ENCODE peak calls at places on chromosomes 7 and 10, in nine cellular contexts. One of them, this sample, is unnamed.

GRCh38 chr7:117281562-117281961 is 41.3 kb downstream of the WNT2 start:
- DNase-seq in astrocyte of the spinal cord: no peak
- DNase-seq in AG04449: no peak
- DNase-seq in osteocyte: no peak
- DNase-seq in stomach: no peak
- DNase-seq in suprapubic skin: no peak
- DNase-seq in colonic mucosa: no peak
- DNase-seq in cardiac muscle cell: peak; percentile 15
- DNase-seq in MCF 10A: peak; percentile 66
- DNase-seq in this sample: no peak

GRCh38 chr7:159012353-159013069 is 132.2 kb downstream of the VIPR2 start:
- DNase-seq in astrocyte of the spinal cord: no peak
- DNase-seq in AG04449: no peak
- DNase-seq in osteocyte: no peak
- DNase-seq in stomach: peak; percentile 88
- DNase-seq in suprapubic skin: no peak
- DNase-seq in colonic mucosa: peak; percentile 56
- DNase-seq in cardiac muscle cell: no peak
- DNase-seq in MCF 10A: peak; percentile 63
- DNase-seq in this sample: no peak

GRCh38 chr10:22321156-22321711 is 335 bp downstream of the BMI1 start:
- DNase-seq in astrocyte of the spinal cord: peak; percentile 81
- DNase-seq in AG04449: no peak
- DNase-seq in osteocyte: peak; percentile 91
- DNase-seq in stomach: peak; percentile 57
- DNase-seq in suprapubic skin: peak; percentile 89
- DNase-seq in colonic mucosa: no peak
- DNase-seq in cardiac muscle cell: peak; percentile 88
- DNase-seq in MCF 10A: peak; percentile 66
- DNase-seq in this sample: peak; percentile 83

GRCh38 chr7:6163402-6163801 is 109.0 kb downstream of the CYTH3 start:
- DNase-seq in astrocyte of the spinal cord: no peak
- DNase-seq in AG04449: no peak
- DNase-seq in osteocyte: no peak
- DNase-seq in stomach: no peak
- DNase-seq in suprapubic skin: no peak
- DNase-seq in colonic mucosa: no peak
- DNase-seq in cardiac muscle cell: no peak
- DNase-seq in MCF 10A: no peak
- DNase-seq in this sample: peak; percentile 61

GRCh38 chr10:36766921-36767320 is 358.5 kb upstream of the ANKRD30A start:
- DNase-seq in astrocyte of the spinal cord: no peak
- DNase-seq in AG04449: no peak
- DNase-seq in osteocyte: no peak
- DNase-seq in stomach: no peak
- DNase-seq in suprapubic skin: no peak
- DNase-seq in colonic mucosa: no peak
- DNase-seq in cardiac muscle cell: no peak
- DNase-seq in MCF 10A: no peak
- DNase-seq in this sample: no peak

GRCh38 chr7:43537765-43538403 is 45.0 kb upstream of the STK17A start:
- DNase-seq in astrocyte of the spinal cord: peak; percentile 29
- DNase-seq in AG04449: no peak
- DNase-seq in osteocyte: no peak
- DNase-seq in stomach: no peak
- DNase-seq in suprapubic skin: no peak
- DNase-seq in colonic mucosa: no peak
- DNase-seq in cardiac muscle cell: peak; percentile 65
- DNase-seq in MCF 10A: no peak
- DNase-seq in this sample: no peak

GRCh38 chr10:128863823-128864405 is 603.1 kb upstream of the MGMT start:
- DNase-seq in astrocyte of the spinal cord: no peak
- DNase-seq in AG04449: no peak
- DNase-seq in osteocyte: peak; percentile 77
- DNase-seq in stomach: no peak
- DNase-seq in suprapubic skin: peak; percentile 62
- DNase-seq in colonic mucosa: no peak
- DNase-seq in cardiac muscle cell: no peak
- DNase-seq in MCF 10A: no peak
- DNase-seq in this sample: no peak

GRCh38 chr7:9149499-9150082 is 716.2 kb downstream of the NXPH1 start:
- DNase-seq in astrocyte of the spinal cord: peak; percentile 5
- DNase-seq in AG04449: no peak
- DNase-seq in osteocyte: no peak
- DNase-seq in stomach: no peak
- DNase-seq in suprapubic skin: no peak
- DNase-seq in colonic mucosa: no peak
- DNase-seq in cardiac muscle cell: no peak
- DNase-seq in MCF 10A: peak; percentile 51
- DNase-seq in this sample: no peak

GRCh38 chr7:100604078-100604975 is 2.2 kb downstream of the PCOLCE start:
- DNase-seq in astrocyte of the spinal cord: peak; percentile 84
- DNase-seq in AG04449: no peak
- DNase-seq in osteocyte: peak; percentile 90
- DNase-seq in stomach: peak; percentile 79
- DNase-seq in suprapubic skin: no peak
- DNase-seq in colonic mucosa: peak; percentile 77
- DNase-seq in cardiac muscle cell: peak; percentile 81
- DNase-seq in MCF 10A: peak; percentile 55
- DNase-seq in this sample: no peak

GRCh38 chr10:132528064-132528800 is 9.4 kb upstream of the INPP5A start:
- DNase-seq in astrocyte of the spinal cord: no peak
- DNase-seq in AG04449: no peak
- DNase-seq in osteocyte: no peak
- DNase-seq in stomach: no peak
- DNase-seq in suprapubic skin: no peak
- DNase-seq in colonic mucosa: no peak
- DNase-seq in cardiac muscle cell: no peak
- DNase-seq in MCF 10A: no peak
- DNase-seq in this sample: no peak

GRCh38 chr7:27940341-27940740 is 200.4 kb downstream of the TAX1BP1 start:
- DNase-seq in astrocyte of the spinal cord: no peak
- DNase-seq in AG04449: no peak
- DNase-seq in osteocyte: no peak
- DNase-seq in stomach: no peak
- DNase-seq in suprapubic skin: no peak
- DNase-seq in colonic mucosa: no peak
- DNase-seq in cardiac muscle cell: no peak
- DNase-seq in MCF 10A: no peak
- DNase-seq in this sample: no peak

GRCh38 chr10:94677691-94678090 is 5.8 kb upstream of the CYP2C18 start:
- DNase-seq in astrocyte of the spinal cord: no peak
- DNase-seq in AG04449: no peak
- DNase-seq in osteocyte: no peak
- DNase-seq in stomach: peak; percentile 48
- DNase-seq in suprapubic skin: no peak
- DNase-seq in colonic mucosa: peak; percentile 67
- DNase-seq in cardiac muscle cell: no peak
- DNase-seq in MCF 10A: peak; percentile 35
- DNase-seq in this sample: no peak

DNA sequence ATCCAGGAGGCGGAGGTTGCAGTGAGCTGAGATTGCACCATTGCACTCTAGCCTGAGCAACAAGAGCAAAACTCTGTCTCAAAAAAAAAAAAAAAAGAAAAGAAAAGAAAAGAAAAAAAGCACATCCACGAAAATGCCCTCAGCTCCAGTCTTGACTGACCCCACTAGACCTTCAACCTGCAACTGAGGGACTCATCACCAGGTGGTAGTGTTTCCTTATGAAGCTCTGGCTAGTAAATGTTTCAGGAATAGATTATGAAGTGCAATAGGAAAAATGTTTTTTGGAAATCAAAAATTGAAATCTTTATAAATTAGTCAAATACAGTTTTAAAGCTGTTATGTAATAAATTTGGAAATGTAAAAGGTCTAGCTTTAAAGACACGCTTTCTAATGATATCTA is 22.4 kb downstream of the TLL2 start:
- DNase-seq in astrocyte of the spinal cord: no peak
- DNase-seq in AG04449: no peak
- DNase-seq in osteocyte: no peak
- DNase-seq in stomach: no peak
- DNase-seq in suprapubic skin: no peak
- DNase-seq in colonic mucosa: no peak
- DNase-seq in cardiac muscle cell: no peak
- DNase-seq in MCF 10A: peak; percentile 41
- DNase-seq in this sample: no peak
- TF ChIP-seq CTCF in astrocyte of the spinal cord: peak; percentile 14
- TF ChIP-seq CTCF in AG04449: peak; percentile 19
- TF ChIP-seq CTCF in osteocyte: peak; percentile 26
- TF ChIP-seq CTCF in stomach: peak; percentile 14
- TF ChIP-seq CTCF in suprapubic skin: no peak
- TF ChIP-seq CTCF in colonic mucosa: no peak
- TF ChIP-seq CTCF in cardiac muscle cell: no peak
- TF ChIP-seq CTCF in MCF 10A: peak; percentile 11
- TF ChIP-seq CTCF in this sample: peak; percentile 47

GRCh38 chr7:34104992-34105391 is 199.7 kb downstream of the BMPER start:
- DNase-seq in astrocyte of the spinal cord: no peak
- DNase-seq in AG04449: no peak
- DNase-seq in osteocyte: no peak
- DNase-seq in stomach: no peak
- DNase-seq in suprapubic skin: no peak
- DNase-seq in colonic mucosa: no peak
- DNase-seq in cardiac muscle cell: peak; percentile 27
- DNase-seq in MCF 10A: no peak
- DNase-seq in this sample: no peak
- TF ChIP-seq CTCF in astrocyte of the spinal cord: no peak
- TF ChIP-seq CTCF in AG04449: no peak
- TF ChIP-seq CTCF in osteocyte: no peak
- TF ChIP-seq CTCF in stomach: no peak
- TF ChIP-seq CTCF in suprapubic skin: no peak
- TF ChIP-seq CTCF in colonic mucosa: no peak
- TF ChIP-seq CTCF in cardiac muscle cell: no peak
- TF ChIP-seq CTCF in MCF 10A: no peak
- TF ChIP-seq CTCF in this sample: no peak

GRCh38 chr10:6838118-6838517 is 258.0 kb upstream of the PRKCQ start:
- DNase-seq in astrocyte of the spinal cord: no peak
- DNase-seq in AG04449: no peak
- DNase-seq in osteocyte: no peak
- DNase-seq in stomach: no peak
- DNase-seq in suprapubic skin: no peak
- DNase-seq in colonic mucosa: no peak
- DNase-seq in cardiac muscle cell: no peak
- DNase-seq in MCF 10A: peak; percentile 34
- DNase-seq in this sample: no peak
- TF ChIP-seq CTCF in astrocyte of the spinal cord: peak; percentile 14
- TF ChIP-seq CTCF in AG04449: no peak
- TF ChIP-seq CTCF in osteocyte: peak; percentile 40
- TF ChIP-seq CTCF in stomach: no peak
- TF ChIP-seq CTCF in suprapubic skin: no peak
- TF ChIP-seq CTCF in colonic mucosa: no peak
- TF ChIP-seq CTCF in cardiac muscle cell: no peak
- TF ChIP-seq CTCF in MCF 10A: no peak
- TF ChIP-seq CTCF in this sample: peak; percentile 41

GRCh38 chr7:16422100-16422430 is 727 bp upstream of the CRPPA start:
- DNase-seq in astrocyte of the spinal cord: peak; percentile 25
- DNase-seq in AG04449: no peak
- DNase-seq in osteocyte: no peak
- DNase-seq in stomach: no peak
- DNase-seq in suprapubic skin: no peak
- DNase-seq in colonic mucosa: no peak
- DNase-seq in cardiac muscle cell: peak; percentile 80
- DNase-seq in MCF 10A: no peak
- DNase-seq in this sample: no peak

GRCh38 chr7:16423761-16424160 is 2.4 kb upstream of the CRPPA start:
- DNase-seq in astrocyte of the spinal cord: no peak
- DNase-seq in AG04449: no peak
- DNase-seq in osteocyte: no peak
- DNase-seq in stomach: no peak
- DNase-seq in suprapubic skin: no peak
- DNase-seq in colonic mucosa: no peak
- DNase-seq in cardiac muscle cell: no peak
- DNase-seq in MCF 10A: no peak
- DNase-seq in this sample: no peak

GRCh38 chr7:16421333-16422099 is at the start of gene CRPPA:
- DNase-seq in astrocyte of the spinal cord: peak; percentile 50
- DNase-seq in AG04449: no peak
- DNase-seq in osteocyte: peak; percentile 87
- DNase-seq in stomach: no peak
- DNase-seq in suprapubic skin: no peak
- DNase-seq in colonic mucosa: peak; percentile 49
- DNase-seq in cardiac muscle cell: peak; percentile 58
- DNase-seq in MCF 10A: peak; percentile 62
- DNase-seq in this sample: no peak

GRCh38 chr7:16420649-16421332 is 547 bp downstream of the CRPPA start:
- DNase-seq in astrocyte of the spinal cord: peak; percentile 89
- DNase-seq in AG04449: no peak
- DNase-seq in osteocyte: peak; percentile 90
- DNase-seq in stomach: peak; percentile 87
- DNase-seq in suprapubic skin: peak; percentile 89
- DNase-seq in colonic mucosa: peak; percentile 91
- DNase-seq in cardiac muscle cell: peak; percentile 94
- DNase-seq in MCF 10A: peak; percentile 86
- DNase-seq in this sample: peak; percentile 81

DNA sequence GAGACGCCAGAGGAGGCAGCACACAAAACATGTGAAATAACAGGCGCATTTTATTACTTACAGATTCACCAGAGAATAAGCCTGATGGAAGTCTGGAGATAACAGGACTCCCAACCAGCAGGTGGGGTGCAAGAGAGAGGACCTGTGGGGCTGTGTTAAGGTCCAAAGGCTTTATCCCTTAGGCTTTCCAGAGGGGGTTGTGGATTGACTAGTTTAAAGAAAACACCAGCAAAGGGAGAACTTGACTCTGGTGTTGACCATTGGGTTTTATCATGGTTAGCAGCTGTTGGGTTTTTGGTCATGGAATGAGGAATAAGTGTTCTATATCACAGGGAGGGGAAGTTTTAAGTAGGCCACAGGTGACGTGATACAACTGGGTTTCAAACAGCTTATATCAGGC is 1.6 kb upstream of the CRPPA start:
- DNase-seq in astrocyte of the spinal cord: no peak
- DNase-seq in AG04449: no peak
- DNase-seq in osteocyte: no peak
- DNase-seq in stomach: no peak
- DNase-seq in suprapubic skin: no peak
- DNase-seq in colonic mucosa: no peak
- DNase-seq in cardiac muscle cell: no peak
- DNase-seq in MCF 10A: no peak
- DNase-seq in this sample: no peak
- TF ChIP-seq CTCF in astrocyte of the spinal cord: no peak
- TF ChIP-seq CTCF in AG04449: no peak
- TF ChIP-seq CTCF in osteocyte: no peak
- TF ChIP-seq CTCF in stomach: no peak
- TF ChIP-seq CTCF in suprapubic skin: no peak
- TF ChIP-seq CTCF in colonic mucosa: no peak
- TF ChIP-seq CTCF in cardiac muscle cell: no peak
- TF ChIP-seq CTCF in MCF 10A: no peak
- TF ChIP-seq CTCF in this sample: no peak

DNA sequence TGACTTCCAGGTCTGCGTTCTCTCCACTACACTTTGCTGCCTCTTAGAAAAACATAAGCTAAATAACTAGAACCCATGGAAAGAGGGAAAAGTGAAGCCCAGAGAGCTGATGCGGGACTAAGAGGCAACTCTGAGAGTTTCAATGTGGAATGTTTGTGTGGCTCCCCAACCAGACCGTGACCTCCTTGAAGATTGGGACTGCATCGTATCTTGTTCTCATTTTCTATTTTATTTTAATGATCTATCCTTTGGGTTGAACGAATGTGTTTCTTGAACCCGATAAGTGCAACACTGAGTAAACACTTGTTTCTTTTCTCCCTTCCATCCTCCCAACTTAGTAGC is 77.4 kb downstream of the TPST1 start:
- DNase-seq in astrocyte of the spinal cord: no peak
- DNase-seq in AG04449: no peak
- DNase-seq in osteocyte: no peak
- DNase-seq in stomach: no peak
- DNase-seq in suprapubic skin: no peak
- DNase-seq in colonic mucosa: no peak
- DNase-seq in cardiac muscle cell: no peak
- DNase-seq in MCF 10A: no peak
- DNase-seq in this sample: no peak
- TF ChIP-seq CTCF in astrocyte of the spinal cord: no peak
- TF ChIP-seq CTCF in AG04449: no peak
- TF ChIP-seq CTCF in osteocyte: no peak
- TF ChIP-seq CTCF in stomach: no peak
- TF ChIP-seq CTCF in suprapubic skin: no peak
- TF ChIP-seq CTCF in colonic mucosa: no peak
- TF ChIP-seq CTCF in cardiac muscle cell: no peak
- TF ChIP-seq CTCF in MCF 10A: no peak
- TF ChIP-seq CTCF in this sample: no peak

This sample was measured in type B pancreatic cell.